ENCODE peak calls at places on chromosomes 7 and 10, in six cellular contexts. One of them, this sample, is unnamed.

GRCh38 chr10:49474901-49475300 is 64.0 kb downstream of the ERCC6 start:
- DNase-seq in activated T-cell treated with anti-CD3 and anti-CD28 coated beads for 1 hour: no peak
- DNase-seq in activated CD4-positive, CD25-positive, alpha-beta regulatory T cell treated with anti-CD3 and anti-CD28 coated beads, Interleukin-2, amount 50 U/mL, for 72 hours: no peak
- DNase-seq in ACHN: no peak
- DNase-seq in stimulated activated CD8-positive, alpha-beta memory T cell treated with anti-CD3 and anti-CD28 coated beads, Interleukin-7, amount 100 ng/mL, for 1 hour: no peak
- DNase-seq in fibroblast of the conjunctiva: no peak
- DNase-seq in this sample: no peak

GRCh38 chr7:148286150-148286549 is 304.4 kb upstream of the C7orf33 start:
- DNase-seq in stimulated activated CD8-positive, alpha-beta memory T cell treated with anti-CD3 and anti-CD28 coated beads, Interleukin-7, amount 100 ng/mL, for 1 hour: no peak
- DNase-seq in ACHN: peak
- DNase-seq in activated CD4-positive, CD25-positive, alpha-beta regulatory T cell treated with anti-CD3 and anti-CD28 coated beads, Interleukin-2, amount 50 U/mL, for 72 hours: no peak
- DNase-seq in activated T-cell treated with anti-CD3 and anti-CD28 coated beads for 1 hour: no peak
- DNase-seq in fibroblast of the conjunctiva: no peak
- DNase-seq in this sample: peak

GRCh38 chr7:2982831-2983230 is 60.8 kb downstream of the CARD11 start:
- DNase-seq in ACHN: no peak
- DNase-seq in activated T-cell treated with anti-CD3 and anti-CD28 coated beads for 1 hour: peak
- DNase-seq in fibroblast of the conjunctiva: no peak
- DNase-seq in activated CD4-positive, CD25-positive, alpha-beta regulatory T cell treated with anti-CD3 and anti-CD28 coated beads, Interleukin-2, amount 50 U/mL, for 72 hours: no peak
- DNase-seq in stimulated activated CD8-positive, alpha-beta memory T cell treated with anti-CD3 and anti-CD28 coated beads, Interleukin-7, amount 100 ng/mL, for 1 hour: peak
- DNase-seq in this sample: no peak

GRCh38 chr10:127444155-127444554 is 105.0 kb upstream of the NPS start:
- DNase-seq in stimulated activated CD8-positive, alpha-beta memory T cell treated with anti-CD3 and anti-CD28 coated beads, Interleukin-7, amount 100 ng/mL, for 1 hour: no peak
- DNase-seq in activated CD4-positive, CD25-positive, alpha-beta regulatory T cell treated with anti-CD3 and anti-CD28 coated beads, Interleukin-2, amount 50 U/mL, for 72 hours: no peak
- DNase-seq in ACHN: no peak
- DNase-seq in fibroblast of the conjunctiva: no peak
- DNase-seq in activated T-cell treated with anti-CD3 and anti-CD28 coated beads for 1 hour: no peak
- DNase-seq in this sample: no peak

GRCh38 chr10:48456808-48457761 is 147.8 kb downstream of the ARHGAP22 start:
- DNase-seq in fibroblast of the conjunctiva: no peak
- DNase-seq in stimulated activated CD8-positive, alpha-beta memory T cell treated with anti-CD3 and anti-CD28 coated beads, Interleukin-7, amount 100 ng/mL, for 1 hour: no peak
- DNase-seq in activated T-cell treated with anti-CD3 and anti-CD28 coated beads for 1 hour: no peak
- DNase-seq in ACHN: no peak
- DNase-seq in activated CD4-positive, CD25-positive, alpha-beta regulatory T cell treated with anti-CD3 and anti-CD28 coated beads, Interleukin-2, amount 50 U/mL, for 72 hours: peak
- DNase-seq in this sample: no peak

GRCh38 chr7:137245890-137246289 is 97.6 kb downstream of the PTN start:
- DNase-seq in fibroblast of the conjunctiva: no peak
- DNase-seq in ACHN: no peak
- DNase-seq in activated CD4-positive, CD25-positive, alpha-beta regulatory T cell treated with anti-CD3 and anti-CD28 coated beads, Interleukin-2, amount 50 U/mL, for 72 hours: no peak
- DNase-seq in activated T-cell treated with anti-CD3 and anti-CD28 coated beads for 1 hour: no peak
- DNase-seq in stimulated activated CD8-positive, alpha-beta memory T cell treated with anti-CD3 and anti-CD28 coated beads, Interleukin-7, amount 100 ng/mL, for 1 hour: no peak
- DNase-seq in this sample: no peak

GRCh38 chr10:105063796-105064195 is 422.7 kb downstream of the SORCS3 start:
- DNase-seq in activated CD4-positive, CD25-positive, alpha-beta regulatory T cell treated with anti-CD3 and anti-CD28 coated beads, Interleukin-2, amount 50 U/mL, for 72 hours: no peak
- DNase-seq in stimulated activated CD8-positive, alpha-beta memory T cell treated with anti-CD3 and anti-CD28 coated beads, Interleukin-7, amount 100 ng/mL, for 1 hour: no peak
- DNase-seq in fibroblast of the conjunctiva: peak
- DNase-seq in activated T-cell treated with anti-CD3 and anti-CD28 coated beads for 1 hour: no peak
- DNase-seq in ACHN: peak
- DNase-seq in this sample: no peak

GRCh38 chr10:59864141-59864962 is 42.0 kb downstream of the CCDC6 start:
- DNase-seq in activated CD4-positive, CD25-positive, alpha-beta regulatory T cell treated with anti-CD3 and anti-CD28 coated beads, Interleukin-2, amount 50 U/mL, for 72 hours: no peak
- DNase-seq in fibroblast of the conjunctiva: no peak
- DNase-seq in stimulated activated CD8-positive, alpha-beta memory T cell treated with anti-CD3 and anti-CD28 coated beads, Interleukin-7, amount 100 ng/mL, for 1 hour: no peak
- DNase-seq in ACHN: no peak
- DNase-seq in activated T-cell treated with anti-CD3 and anti-CD28 coated beads for 1 hour: no peak
- DNase-seq in this sample: no peak

GRCh38 chr10:79093658-79094411 is 25.1 kb downstream of the ZMIZ1 start:
- DNase-seq in stimulated activated CD8-positive, alpha-beta memory T cell treated with anti-CD3 and anti-CD28 coated beads, Interleukin-7, amount 100 ng/mL, for 1 hour: no peak
- DNase-seq in fibroblast of the conjunctiva: no peak
- DNase-seq in ACHN: no peak
- DNase-seq in activated T-cell treated with anti-CD3 and anti-CD28 coated beads for 1 hour: no peak
- DNase-seq in activated CD4-positive, CD25-positive, alpha-beta regulatory T cell treated with anti-CD3 and anti-CD28 coated beads, Interleukin-2, amount 50 U/mL, for 72 hours: no peak
- DNase-seq in this sample: peak

GRCh38 chr7:128032605-128033235 is 1.5 kb upstream of the LRRC4 start:
- DNase-seq in activated CD4-positive, CD25-positive, alpha-beta regulatory T cell treated with anti-CD3 and anti-CD28 coated beads, Interleukin-2, amount 50 U/mL, for 72 hours: no peak
- DNase-seq in ACHN: no peak
- DNase-seq in stimulated activated CD8-positive, alpha-beta memory T cell treated with anti-CD3 and anti-CD28 coated beads, Interleukin-7, amount 100 ng/mL, for 1 hour: no peak
- DNase-seq in activated T-cell treated with anti-CD3 and anti-CD28 coated beads for 1 hour: no peak
- DNase-seq in fibroblast of the conjunctiva: no peak
- DNase-seq in this sample: no peak

GRCh38 chr10:78424721-78425120 is 391.1 kb downstream of the RPS24 start:
- DNase-seq in ACHN: peak
- DNase-seq in activated CD4-positive, CD25-positive, alpha-beta regulatory T cell treated with anti-CD3 and anti-CD28 coated beads, Interleukin-2, amount 50 U/mL, for 72 hours: no peak
- DNase-seq in activated T-cell treated with anti-CD3 and anti-CD28 coated beads for 1 hour: no peak
- DNase-seq in fibroblast of the conjunctiva: no peak
- DNase-seq in stimulated activated CD8-positive, alpha-beta memory T cell treated with anti-CD3 and anti-CD28 coated beads, Interleukin-7, amount 100 ng/mL, for 1 hour: no peak
- DNase-seq in this sample: peak

GRCh38 chr7:38306914-38307313 is 33.5 kb upstream of the TARP start:
- DNase-seq in activated CD4-positive, CD25-positive, alpha-beta regulatory T cell treated with anti-CD3 and anti-CD28 coated beads, Interleukin-2, amount 50 U/mL, for 72 hours: no peak
- DNase-seq in ACHN: no peak
- DNase-seq in activated T-cell treated with anti-CD3 and anti-CD28 coated beads for 1 hour: no peak
- DNase-seq in stimulated activated CD8-positive, alpha-beta memory T cell treated with anti-CD3 and anti-CD28 coated beads, Interleukin-7, amount 100 ng/mL, for 1 hour: no peak
- DNase-seq in fibroblast of the conjunctiva: no peak
- DNase-seq in this sample: no peak

GRCh38 chr10:107425844-107426553 is 261.5 kb upstream of the SORCS1 start:
- DNase-seq in activated T-cell treated with anti-CD3 and anti-CD28 coated beads for 1 hour: no peak
- DNase-seq in stimulated activated CD8-positive, alpha-beta memory T cell treated with anti-CD3 and anti-CD28 coated beads, Interleukin-7, amount 100 ng/mL, for 1 hour: no peak
- DNase-seq in ACHN: peak
- DNase-seq in activated CD4-positive, CD25-positive, alpha-beta regulatory T cell treated with anti-CD3 and anti-CD28 coated beads, Interleukin-2, amount 50 U/mL, for 72 hours: no peak
- DNase-seq in fibroblast of the conjunctiva: no peak
- DNase-seq in this sample: no peak

GRCh38 chr10:29736325-29737208 is 101.8 kb upstream of the SVIL start:
- DNase-seq in stimulated activated CD8-positive, alpha-beta memory T cell treated with anti-CD3 and anti-CD28 coated beads, Interleukin-7, amount 100 ng/mL, for 1 hour: no peak
- DNase-seq in activated CD4-positive, CD25-positive, alpha-beta regulatory T cell treated with anti-CD3 and anti-CD28 coated beads, Interleukin-2, amount 50 U/mL, for 72 hours: peak
- DNase-seq in activated T-cell treated with anti-CD3 and anti-CD28 coated beads for 1 hour: peak
- DNase-seq in ACHN: peak
- DNase-seq in fibroblast of the conjunctiva: no peak
- DNase-seq in this sample: peak

GRCh38 chr10:113335603-113336002 is 217.2 kb upstream of the HABP2 start:
- DNase-seq in fibroblast of the conjunctiva: peak
- DNase-seq in activated T-cell treated with anti-CD3 and anti-CD28 coated beads for 1 hour: no peak
- DNase-seq in activated CD4-positive, CD25-positive, alpha-beta regulatory T cell treated with anti-CD3 and anti-CD28 coated beads, Interleukin-2, amount 50 U/mL, for 72 hours: no peak
- DNase-seq in stimulated activated CD8-positive, alpha-beta memory T cell treated with anti-CD3 and anti-CD28 coated beads, Interleukin-7, amount 100 ng/mL, for 1 hour: no peak
- DNase-seq in ACHN: no peak
- DNase-seq in this sample: no peak

GRCh38 chr10:43114743-43115611 is 23.3 kb upstream of the CSGALNACT2 start:
- DNase-seq in fibroblast of the conjunctiva: no peak
- DNase-seq in ACHN: no peak
- DNase-seq in activated CD4-positive, CD25-positive, alpha-beta regulatory T cell treated with anti-CD3 and anti-CD28 coated beads, Interleukin-2, amount 50 U/mL, for 72 hours: no peak
- DNase-seq in activated T-cell treated with anti-CD3 and anti-CD28 coated beads for 1 hour: no peak
- DNase-seq in stimulated activated CD8-positive, alpha-beta memory T cell treated with anti-CD3 and anti-CD28 coated beads, Interleukin-7, amount 100 ng/mL, for 1 hour: no peak
- DNase-seq in this sample: no peak

GRCh38 chr10:14481752-14482151 is 151.0 kb upstream of the FRMD4A start:
- DNase-seq in activated T-cell treated with anti-CD3 and anti-CD28 coated beads for 1 hour: no peak
- DNase-seq in ACHN: no peak
- DNase-seq in activated CD4-positive, CD25-positive, alpha-beta regulatory T cell treated with anti-CD3 and anti-CD28 coated beads, Interleukin-2, amount 50 U/mL, for 72 hours: no peak
- DNase-seq in fibroblast of the conjunctiva: no peak
- DNase-seq in stimulated activated CD8-positive, alpha-beta memory T cell treated with anti-CD3 and anti-CD28 coated beads, Interleukin-7, amount 100 ng/mL, for 1 hour: no peak
- DNase-seq in this sample: no peak

GRCh38 chr7:149686449-149686848 is 86.9 kb downstream of the ZNF467 start:
- DNase-seq in fibroblast of the conjunctiva: no peak
- DNase-seq in stimulated activated CD8-positive, alpha-beta memory T cell treated with anti-CD3 and anti-CD28 coated beads, Interleukin-7, amount 100 ng/mL, for 1 hour: no peak
- DNase-seq in ACHN: no peak
- DNase-seq in activated CD4-positive, CD25-positive, alpha-beta regulatory T cell treated with anti-CD3 and anti-CD28 coated beads, Interleukin-2, amount 50 U/mL, for 72 hours: no peak
- DNase-seq in activated T-cell treated with anti-CD3 and anti-CD28 coated beads for 1 hour: no peak
- DNase-seq in this sample: no peak

GRCh38 chr10:53022663-53023088 is 250.1 kb upstream of the MBL2 start:
- DNase-seq in stimulated activated CD8-positive, alpha-beta memory T cell treated with anti-CD3 and anti-CD28 coated beads, Interleukin-7, amount 100 ng/mL, for 1 hour: no peak
- DNase-seq in ACHN: no peak
- DNase-seq in activated CD4-positive, CD25-positive, alpha-beta regulatory T cell treated with anti-CD3 and anti-CD28 coated beads, Interleukin-2, amount 50 U/mL, for 72 hours: no peak
- DNase-seq in fibroblast of the conjunctiva: no peak
- DNase-seq in activated T-cell treated with anti-CD3 and anti-CD28 coated beads for 1 hour: no peak
- DNase-seq in this sample: no peak

GRCh38 chr7:2198206-2198605 is 34.5 kb downstream of the MAD1L1 start:
- DNase-seq in fibroblast of the conjunctiva: no peak
- DNase-seq in stimulated activated CD8-positive, alpha-beta memory T cell treated with anti-CD3 and anti-CD28 coated beads, Interleukin-7, amount 100 ng/mL, for 1 hour: no peak
- DNase-seq in activated CD4-positive, CD25-positive, alpha-beta regulatory T cell treated with anti-CD3 and anti-CD28 coated beads, Interleukin-2, amount 50 U/mL, for 72 hours: no peak
- DNase-seq in activated T-cell treated with anti-CD3 and anti-CD28 coated beads for 1 hour: no peak
- DNase-seq in ACHN: no peak
- DNase-seq in this sample: no peak

GRCh38 chr10:48343106-48343505 is 36.6 kb downstream of the MAPK8 start:
- DNase-seq in stimulated activated CD8-positive, alpha-beta memory T cell treated with anti-CD3 and anti-CD28 coated beads, Interleukin-7, amount 100 ng/mL, for 1 hour: no peak
- DNase-seq in activated T-cell treated with anti-CD3 and anti-CD28 coated beads for 1 hour: no peak
- DNase-seq in activated CD4-positive, CD25-positive, alpha-beta regulatory T cell treated with anti-CD3 and anti-CD28 coated beads, Interleukin-2, amount 50 U/mL, for 72 hours: no peak
- DNase-seq in ACHN: no peak
- DNase-seq in fibroblast of the conjunctiva: no peak
- DNase-seq in this sample: no peak

GRCh38 chr7:104950754-104951153 is 63.3 kb upstream of the KMT2E start:
- DNase-seq in activated T-cell treated with anti-CD3 and anti-CD28 coated beads for 1 hour: no peak
- DNase-seq in fibroblast of the conjunctiva: no peak
- DNase-seq in activated CD4-positive, CD25-positive, alpha-beta regulatory T cell treated with anti-CD3 and anti-CD28 coated beads, Interleukin-2, amount 50 U/mL, for 72 hours: no peak
- DNase-seq in ACHN: no peak
- DNase-seq in stimulated activated CD8-positive, alpha-beta memory T cell treated with anti-CD3 and anti-CD28 coated beads, Interleukin-7, amount 100 ng/mL, for 1 hour: no peak
- DNase-seq in this sample: no peak

GRCh38 chr10:126376956-126377355 is 11.3 kb downstream of the ADAM12 start:
- DNase-seq in activated CD4-positive, CD25-positive, alpha-beta regulatory T cell treated with anti-CD3 and anti-CD28 coated beads, Interleukin-2, amount 50 U/mL, for 72 hours: no peak
- DNase-seq in ACHN: peak
- DNase-seq in fibroblast of the conjunctiva: no peak
- DNase-seq in activated T-cell treated with anti-CD3 and anti-CD28 coated beads for 1 hour: no peak
- DNase-seq in stimulated activated CD8-positive, alpha-beta memory T cell treated with anti-CD3 and anti-CD28 coated beads, Interleukin-7, amount 100 ng/mL, for 1 hour: no peak
- DNase-seq in this sample: no peak

GRCh38 chr10:3287566-3288445 is 115.2 kb upstream of the PITRM1 start:
- DNase-seq in fibroblast of the conjunctiva: no peak
- DNase-seq in ACHN: peak
- DNase-seq in stimulated activated CD8-positive, alpha-beta memory T cell treated with anti-CD3 and anti-CD28 coated beads, Interleukin-7, amount 100 ng/mL, for 1 hour: no peak
- DNase-seq in activated CD4-positive, CD25-positive, alpha-beta regulatory T cell treated with anti-CD3 and anti-CD28 coated beads, Interleukin-2, amount 50 U/mL, for 72 hours: no peak
- DNase-seq in activated T-cell treated with anti-CD3 and anti-CD28 coated beads for 1 hour: no peak
- DNase-seq in this sample: no peak

GRCh38 chr10:2341298-2341697 is 604.0 kb upstream of the ADARB2 start:
- DNase-seq in fibroblast of the conjunctiva: no peak
- DNase-seq in ACHN: no peak
- DNase-seq in activated T-cell treated with anti-CD3 and anti-CD28 coated beads for 1 hour: no peak
- DNase-seq in activated CD4-positive, CD25-positive, alpha-beta regulatory T cell treated with anti-CD3 and anti-CD28 coated beads, Interleukin-2, amount 50 U/mL, for 72 hours: no peak
- DNase-seq in stimulated activated CD8-positive, alpha-beta memory T cell treated with anti-CD3 and anti-CD28 coated beads, Interleukin-7, amount 100 ng/mL, for 1 hour: no peak
- DNase-seq in this sample: no peak

GRCh38 chr7:140229591-140230516 is 53.1 kb upstream of the KDM7A start:
- DNase-seq in fibroblast of the conjunctiva: no peak
- DNase-seq in ACHN: no peak
- DNase-seq in activated T-cell treated with anti-CD3 and anti-CD28 coated beads for 1 hour: peak
- DNase-seq in activated CD4-positive, CD25-positive, alpha-beta regulatory T cell treated with anti-CD3 and anti-CD28 coated beads, Interleukin-2, amount 50 U/mL, for 72 hours: peak
- DNase-seq in stimulated activated CD8-positive, alpha-beta memory T cell treated with anti-CD3 and anti-CD28 coated beads, Interleukin-7, amount 100 ng/mL, for 1 hour: peak
- DNase-seq in this sample: no peak

This sample was measured in HuH-7.5.